ENCODE peak calls at places on chromosomes 11 and 22, in six cellular contexts. M is esophagus squamous epithelium, X is neuronal stem cell, I is kidney, R is HepG2, V is heart left ventricle. T is an unnamed sample.

GRCh38 chr22:22979121-22979724 is 91.1 kb upstream of the GNAZ start:
- DNase-seq in X (no peak), M (no peak), I (no peak), R (no peak), V (no peak), T (no peak)

GRCh38 chr11:762421-763072 is 14.7 kb downstream of the GATD1 start:
- DNase-seq in R (no peak), M (no peak), I (peak), V (peak), X (no peak), T (peak)

GRCh38 chr11:66470015-66470414 is 3.3 kb downstream of the PELI3 start:
- DNase-seq in R (no peak), I (no peak), X (no peak), V (no peak), M (no peak), T (no peak)

GRCh38 chr22:41380993-41381328 is 781 bp upstream of the TEF start:
- DNase-seq in M (no peak), I (no peak), R (peak), V (no peak), X (no peak), T (peak)

GRCh38 chr11:65850217-65851082 is 7.5 kb downstream of the CFL1 start:
- DNase-seq in I (no peak), M (no peak), V (no peak), X (no peak), R (no peak), T (no peak)

GRCh38 chr11:1880746-1881441 is 10.8 kb downstream of the PRR33 start:
- DNase-seq in V (peak), X (no peak), R (no peak), I (no peak), M (no peak), T (peak)

GRCh38 chr22:19361501-19362103 is 69.9 kb downstream of the HIRA start:
- DNase-seq in V (no peak), X (no peak), M (no peak), R (no peak), I (no peak), T (no peak)

GRCh38 chr11:43736502-43737193 is 56.1 kb downstream of the HSD17B12 start:
- DNase-seq in X (no peak), I (no peak), M (no peak), R (peak), V (no peak), T (no peak)

GRCh38 chr11:61756452-61757212 is 4.2 kb downstream of the MYRF start:
- DNase-seq in M (no peak), I (no peak), V (no peak), X (no peak), R (peak), T (no peak)

GRCh38 chr11:32891657-32892354 is 805 bp upstream of the QSER1 start:
- DNase-seq in V (no peak), X (no peak), M (no peak), R (no peak), I (no peak), T (no peak)

GRCh38 chr11:17526931-17527660 is 17.1 kb downstream of the USH1C start:
- DNase-seq in R (no peak), M (no peak), V (no peak), I (peak), X (no peak), T (no peak)

GRCh38 chr11:34052608-34053160 is 1.2 kb downstream of the CAPRIN1 start:
- DNase-seq in V (peak), I (no peak), M (peak), R (no peak), X (peak), T (no peak)

GRCh38 chr11:1751999-1752906 is 1.9 kb upstream of the IFITM10 start:
- DNase-seq in R (no peak), M (no peak), I (no peak), X (no peak), V (no peak), T (no peak)

GRCh38 chr22:40904101-40904500 is 42.2 kb upstream of the DNAJB7 start:
- DNase-seq in X (no peak), M (no peak), I (no peak), V (no peak), R (no peak), T (no peak)

GRCh38 chr22:40478456-40479125 is 108.2 kb downstream of the SGSM3 start:
- DNase-seq in V (no peak), M (no peak), X (no peak), R (peak), I (no peak), T (no peak)

GRCh38 chr11:117860139-117860538 is 16.3 kb downstream of the FXYD6 start:
- DNase-seq in R (no peak), I (no peak), V (no peak), M (no peak), X (no peak), T (peak)

GRCh38 chr22:30210235-30210831 is 36.2 kb downstream of the LIF start:
- DNase-seq in M (no peak), I (no peak), R (peak), X (no peak), V (no peak), T (no peak)

GRCh38 chr11:86722041-86722440 is 49.6 kb upstream of the ME3 start:
- DNase-seq in R (no peak), V (no peak), M (no peak), I (no peak), X (no peak), T (no peak)

GRCh38 chr11:70466154-70466553 is 67.8 kb downstream of the CTTN start:
- DNase-seq in R (no peak), M (no peak), I (peak), V (no peak), X (no peak), T (no peak)

GRCh38 chr11:14537134-14537599 is 17.0 kb upstream of the PSMA1 start:
- DNase-seq in R (peak), M (no peak), I (no peak), V (no peak), X (peak), T (no peak)

DNA sequence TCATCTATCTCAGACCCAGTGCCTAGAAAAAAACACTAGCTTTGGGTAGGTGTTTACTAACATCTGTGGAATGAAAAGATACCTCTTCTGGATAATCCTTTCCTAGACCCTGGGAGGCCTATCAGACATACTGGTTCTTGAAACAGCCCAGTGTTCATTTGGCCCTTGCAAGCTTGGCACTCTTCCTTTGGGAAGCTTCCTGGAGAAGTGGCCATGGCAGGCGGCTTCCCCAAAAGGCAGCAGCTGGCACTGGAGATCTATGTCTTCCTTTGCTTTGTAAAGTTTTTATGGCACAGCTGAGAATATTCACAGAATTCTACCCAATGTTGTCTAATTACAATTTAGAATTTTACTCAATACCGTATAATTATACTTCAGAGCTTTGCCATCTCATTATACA is 199.3 kb upstream of the C11orf87 start:
- DNase-seq in V (no peak), X (no peak), M (no peak), R (no peak), I (no peak), T (no peak)
- H3K4me3 ChIP-seq in V (no peak), X (no peak), M (no peak), R (no peak), I (no peak), T (no peak)

DNA sequence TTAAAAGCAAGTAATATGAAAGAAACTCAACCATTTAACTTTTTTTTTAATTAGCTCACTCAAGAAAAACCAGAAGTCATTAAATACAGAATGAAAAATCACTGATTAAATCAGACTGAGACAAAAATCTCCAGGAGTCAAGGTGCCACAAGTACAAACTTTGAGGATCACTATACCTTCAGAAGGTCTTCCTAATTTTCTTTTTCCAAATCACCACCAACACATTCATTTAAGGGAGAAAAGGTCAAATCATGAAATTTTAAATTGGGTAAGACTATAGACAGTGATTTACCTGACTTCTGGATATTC is 32.3 kb downstream of the PITPNB start:
- DNase-seq in R (no peak), V (no peak), X (no peak), M (no peak), I (no peak), T (no peak)
- H3K27ac ChIP-seq in R (no peak), V (peak), X (no peak), M (peak), I (peak), T (peak)

DNA sequence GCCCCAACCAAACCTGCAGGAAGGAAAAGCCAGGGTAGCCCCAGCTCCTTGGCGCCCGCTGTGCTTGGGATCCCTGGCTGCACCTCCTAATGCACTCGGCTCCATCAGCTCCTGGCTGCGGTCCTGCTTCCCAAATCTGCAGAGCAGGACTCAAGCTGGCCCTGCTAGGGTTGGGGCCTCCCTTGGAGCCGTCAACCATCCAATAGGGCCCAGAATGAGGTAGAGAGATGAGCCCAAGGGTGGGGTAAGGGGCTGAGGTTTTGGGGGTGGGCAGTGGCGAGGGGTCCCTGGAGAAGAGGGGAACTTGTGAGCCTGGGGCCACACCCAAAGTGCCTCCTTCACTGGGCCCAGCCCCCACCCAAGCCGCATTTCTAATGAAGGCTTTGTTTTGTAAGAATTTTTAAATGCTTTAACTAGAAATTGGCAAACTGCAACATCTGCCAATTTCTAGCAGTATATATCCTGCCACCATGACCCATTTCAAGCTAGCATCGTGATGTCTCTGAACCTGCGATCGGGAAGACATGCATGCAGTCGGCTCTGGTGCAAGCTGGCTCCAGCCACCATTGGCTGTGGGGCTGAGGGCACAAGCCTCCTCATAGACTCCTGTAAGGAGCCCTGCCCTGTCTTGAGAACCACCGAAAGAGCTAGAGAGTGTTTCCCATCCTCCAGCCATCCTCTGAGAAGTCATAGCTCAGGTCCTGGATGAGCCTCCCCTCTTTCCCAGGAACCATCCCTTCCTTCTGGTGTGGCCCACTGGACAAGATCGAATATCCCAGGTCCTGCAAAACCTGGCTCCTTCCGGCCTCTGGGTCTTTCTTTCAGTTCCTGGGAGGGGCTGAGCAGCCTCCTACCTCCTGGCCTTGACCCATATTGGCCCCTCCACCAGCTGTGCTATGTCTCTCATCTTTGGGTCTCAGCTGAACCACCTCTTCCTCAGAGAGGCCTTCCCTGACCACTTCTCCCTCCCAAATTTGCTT is 15.5 kb downstream of the C1QTNF6 start:
- DNase-seq in X (no peak), I (peak), M (no peak), R (no peak), V (no peak), T (peak)
- H3K4me3 ChIP-seq in X (no peak), I (no peak), M (no peak), R (no peak), V (no peak), T (no peak)

DNA sequence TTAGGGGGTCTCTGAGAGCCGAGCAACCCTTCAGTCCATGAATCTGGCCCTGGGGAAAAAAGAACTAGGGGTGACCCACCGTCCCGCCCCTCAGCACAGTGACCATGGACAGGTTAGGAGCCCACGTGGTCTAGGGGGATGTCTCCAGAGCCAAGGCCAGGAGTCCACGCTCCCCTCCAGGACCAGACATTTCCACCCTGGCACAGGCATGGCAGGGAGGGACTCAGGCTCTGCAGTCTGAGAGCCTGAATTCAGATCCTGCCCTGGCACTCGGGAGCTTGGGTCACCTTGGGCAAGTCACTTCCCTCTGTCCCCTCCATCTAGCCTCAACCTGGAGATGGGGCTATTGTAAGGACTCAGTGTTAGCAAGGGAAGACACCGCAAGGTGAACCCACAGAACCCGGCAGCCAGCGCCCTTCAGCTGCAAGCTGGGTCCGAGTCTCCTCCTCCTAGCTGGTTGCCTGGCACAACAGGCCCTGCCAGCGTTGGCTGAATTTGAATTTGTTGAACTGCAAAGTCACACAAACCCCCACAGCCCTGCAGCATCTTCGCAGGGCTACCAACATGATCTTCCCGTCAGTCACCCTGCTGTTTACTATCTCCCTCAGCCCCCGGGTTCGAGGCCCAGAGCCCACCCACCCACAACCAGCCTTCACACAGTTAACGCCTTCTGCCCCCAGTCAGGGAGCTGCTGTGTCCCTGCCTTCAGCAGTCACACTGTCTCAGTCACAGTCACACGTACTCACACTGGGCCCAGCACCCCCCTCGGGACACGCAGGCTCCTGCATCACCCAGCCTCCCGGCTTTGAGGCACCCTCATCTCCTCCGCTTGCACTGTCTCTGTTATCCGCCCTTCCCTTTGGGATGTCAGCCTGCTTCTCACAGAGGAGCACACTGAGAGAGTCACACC is 603 bp upstream of the PDGFB start:
- DNase-seq in M (no peak), X (no peak), I (no peak), V (no peak), R (no peak), T (no peak)
- H3K27ac ChIP-seq in M (peak), X (no peak), I (no peak), V (peak), R (no peak), T (peak)

DNA sequence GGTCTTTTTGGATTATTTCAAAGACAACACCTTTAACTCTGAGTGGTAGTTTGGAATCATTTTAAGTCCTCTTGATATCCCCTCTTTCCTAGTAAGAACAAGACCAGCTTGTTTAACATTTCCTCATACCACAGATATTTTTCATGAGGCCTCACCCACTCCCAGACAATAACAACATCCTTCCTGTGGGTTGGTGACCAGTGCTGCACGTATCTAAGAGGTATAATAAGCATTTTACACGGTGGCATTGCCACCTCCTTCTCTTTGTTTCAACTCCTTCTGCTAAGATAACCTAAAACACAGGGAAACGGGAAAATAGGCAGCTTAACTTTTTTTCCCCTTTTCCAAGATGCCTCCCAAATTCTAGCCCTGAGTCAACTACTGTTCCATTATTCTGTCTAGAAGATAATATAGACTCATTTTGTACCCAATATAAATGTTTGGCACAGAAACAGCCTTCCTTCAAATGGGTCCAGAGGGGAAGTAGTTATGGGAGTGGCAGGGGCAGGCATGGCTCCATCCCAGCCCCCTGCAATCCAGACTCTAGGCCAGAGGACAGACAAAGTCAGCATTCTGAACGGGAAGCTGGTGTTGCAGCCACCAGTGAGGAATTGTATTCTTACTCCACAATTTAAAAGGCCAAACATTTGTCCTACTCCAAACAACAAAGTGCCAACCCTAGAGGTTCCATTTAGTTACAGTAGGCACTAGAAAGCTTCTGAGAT is 28.5 kb downstream of the MAML2 start:
- DNase-seq in I (no peak), X (no peak), V (no peak), M (no peak), R (no peak), T (no peak)
- H3K4me3 ChIP-seq in I (no peak), X (no peak), V (no peak), M (no peak), R (no peak), T (peak)

T was measured in coronary artery.